ENCODE peak calls at places on chromosomes 12 and 14, in four cellular contexts. One of them, this sample, is unnamed.

GRCh38 chr12:113683566-113683965 is 211.9 kb upstream of the LHX5 start:
- DNase-seq in stomach: no peak
- DNase-seq in transverse colon: no peak
- DNase-seq in adrenal gland: no peak
- DNase-seq in this sample: no peak

GRCh38 chr12:42024495-42024830 is 120.2 kb downstream of the GXYLT1 start:
- DNase-seq in transverse colon: no peak
- DNase-seq in adrenal gland: no peak
- DNase-seq in stomach: no peak
- DNase-seq in this sample: no peak

GRCh38 chr12:99043319-99043914 is 398.3 kb downstream of the APAF1 start:
- DNase-seq in adrenal gland: peak
- DNase-seq in transverse colon: peak
- DNase-seq in stomach: peak
- DNase-seq in this sample: peak

GRCh38 chr12:124098887-124099286 is 125.9 kb downstream of the ZNF664 start:
- DNase-seq in adrenal gland: no peak
- DNase-seq in stomach: no peak
- DNase-seq in transverse colon: no peak
- DNase-seq in this sample: no peak

GRCh38 chr14:75389679-75390078 is 38.1 kb upstream of the JDP2 start:
- DNase-seq in stomach: no peak
- DNase-seq in adrenal gland: no peak
- DNase-seq in transverse colon: no peak
- DNase-seq in this sample: no peak

GRCh38 chr14:55814873-55815272 is 234.9 kb downstream of the KTN1 start:
- DNase-seq in stomach: no peak
- DNase-seq in transverse colon: no peak
- DNase-seq in adrenal gland: no peak
- DNase-seq in this sample: no peak

GRCh38 chr14:72888636-72889201 is 5.2 kb downstream of the DPF3 start:
- DNase-seq in transverse colon: no peak
- DNase-seq in adrenal gland: no peak
- DNase-seq in stomach: no peak
- DNase-seq in this sample: no peak

GRCh38 chr14:65098586-65098985 is 3.7 kb downstream of the MAX start:
- DNase-seq in transverse colon: no peak
- DNase-seq in stomach: no peak
- DNase-seq in adrenal gland: no peak
- DNase-seq in this sample: no peak

GRCh38 chr12:127070512-127071157 is 1196.3 kb upstream of the TMEM132C start:
- DNase-seq in adrenal gland: no peak
- DNase-seq in stomach: no peak
- DNase-seq in transverse colon: no peak
- DNase-seq in this sample: no peak

GRCh38 chr12:47795121-47795813 is 22.2 kb downstream of the SLC48A1 start:
- DNase-seq in stomach: no peak
- DNase-seq in adrenal gland: no peak
- DNase-seq in transverse colon: no peak
- DNase-seq in this sample: no peak

GRCh38 chr14:24162083-24162482 is 1.0 kb downstream of the IRF9 start:
- DNase-seq in adrenal gland: peak
- DNase-seq in transverse colon: no peak
- DNase-seq in stomach: no peak
- DNase-seq in this sample: no peak

GRCh38 chr12:4107436-4107878 is 166.1 kb upstream of the CCND2 start:
- DNase-seq in stomach: no peak
- DNase-seq in transverse colon: peak
- DNase-seq in adrenal gland: peak
- DNase-seq in this sample: peak

GRCh38 chr14:44053422-44053821 is 453.7 kb downstream of the FSCB start:
- DNase-seq in adrenal gland: no peak
- DNase-seq in transverse colon: no peak
- DNase-seq in stomach: no peak
- DNase-seq in this sample: no peak

GRCh38 chr12:24551368-24551767 is 397.5 kb downstream of the BCAT1 start:
- DNase-seq in adrenal gland: no peak
- DNase-seq in transverse colon: no peak
- DNase-seq in stomach: no peak
- DNase-seq in this sample: no peak

GRCh38 chr12:81992461-81992860 is 233.3 kb upstream of the PPFIA2 start:
- DNase-seq in stomach: peak
- DNase-seq in transverse colon: peak
- DNase-seq in adrenal gland: no peak
- DNase-seq in this sample: no peak

GRCh38 chr12:108702534-108702933 is 28.8 kb downstream of the CORO1C start:
- DNase-seq in transverse colon: no peak
- DNase-seq in adrenal gland: no peak
- DNase-seq in stomach: no peak
- DNase-seq in this sample: no peak

GRCh38 chr12:47017041-47017713 is 62.2 kb upstream of the PCED1B start:
- DNase-seq in adrenal gland: no peak
- DNase-seq in transverse colon: no peak
- DNase-seq in stomach: no peak
- DNase-seq in this sample: no peak

GRCh38 chr14:24734917-24735500 is 101.0 kb upstream of the GZMB start:
- DNase-seq in adrenal gland: peak
- DNase-seq in stomach: peak
- DNase-seq in transverse colon: peak
- DNase-seq in this sample: no peak

GRCh38 chr12:68924546-68924945 is 8.4 kb downstream of the CPM start:
- DNase-seq in transverse colon: no peak
- DNase-seq in stomach: no peak
- DNase-seq in adrenal gland: no peak
- DNase-seq in this sample: no peak

GRCh38 chr14:91420686-91421085 is 3.1 kb upstream of the CCDC88C start:
- DNase-seq in transverse colon: no peak
- DNase-seq in adrenal gland: no peak
- DNase-seq in stomach: no peak
- DNase-seq in this sample: no peak

GRCh38 chr12:109860961-109861360 is 19.4 kb downstream of the GLTP start:
- DNase-seq in stomach: no peak
- DNase-seq in transverse colon: no peak
- DNase-seq in adrenal gland: no peak
- DNase-seq in this sample: no peak
- TF ChIP-seq CTCF in stomach: no peak
- TF ChIP-seq CTCF in transverse colon: no peak
- TF ChIP-seq CTCF in adrenal gland: no peak
- TF ChIP-seq CTCF in this sample: no peak

GRCh38 chr12:104288635-104289258 is 14.8 kb upstream of the EID3 start:
- DNase-seq in adrenal gland: peak
- DNase-seq in stomach: peak
- DNase-seq in transverse colon: peak
- DNase-seq in this sample: peak
- TF ChIP-seq POLR2A in adrenal gland: peak
- TF ChIP-seq POLR2A in stomach: no peak
- TF ChIP-seq POLR2A in transverse colon: peak
- TF ChIP-seq POLR2A in this sample: peak

DNA sequence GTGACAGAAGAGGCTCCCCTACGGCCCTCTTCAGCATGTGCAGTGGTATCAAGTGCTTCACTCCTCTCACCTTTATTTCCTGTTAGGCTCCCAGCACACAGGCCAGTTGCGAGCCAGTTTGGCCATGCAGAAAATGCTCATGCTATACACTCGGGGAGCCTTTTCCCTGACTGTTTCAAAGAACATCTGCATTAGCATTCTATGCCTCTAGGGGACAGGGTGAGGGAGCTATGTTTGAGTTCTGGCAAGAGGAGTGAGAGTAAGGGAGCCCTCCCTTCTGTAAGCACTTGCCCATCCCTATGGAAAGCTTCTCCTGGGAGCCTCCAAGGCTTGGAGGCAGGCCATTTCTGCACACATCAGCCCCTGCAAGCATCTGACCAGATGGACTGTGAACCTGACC is 291.4 kb downstream of the RPS29 start:
- DNase-seq in transverse colon: no peak
- DNase-seq in adrenal gland: no peak
- DNase-seq in stomach: no peak
- DNase-seq in this sample: no peak
- TF ChIP-seq CTCF in transverse colon: no peak
- TF ChIP-seq CTCF in adrenal gland: no peak
- TF ChIP-seq CTCF in stomach: no peak
- TF ChIP-seq CTCF in this sample: no peak

GRCh38 chr14:68695871-68696665 is 96.8 kb downstream of the ZFP36L1 start:
- DNase-seq in transverse colon: no peak
- DNase-seq in stomach: no peak
- DNase-seq in adrenal gland: no peak
- DNase-seq in this sample: peak

GRCh38 chr14:68695326-68695768 is 97.5 kb downstream of the ZFP36L1 start:
- DNase-seq in transverse colon: no peak
- DNase-seq in stomach: no peak
- DNase-seq in adrenal gland: peak
- DNase-seq in this sample: peak

GRCh38 chr14:68693926-68694325 is 98.9 kb downstream of the ZFP36L1 start:
- DNase-seq in stomach: no peak
- DNase-seq in adrenal gland: no peak
- DNase-seq in transverse colon: no peak
- DNase-seq in this sample: peak

GRCh38 chr14:68692916-68693771 is 99.7 kb downstream of the ZFP36L1 start:
- DNase-seq in transverse colon: no peak
- DNase-seq in adrenal gland: no peak
- DNase-seq in stomach: no peak
- DNase-seq in this sample: peak

GRCh38 chr14:68694516-68695235 is 98.2 kb downstream of the ZFP36L1 start:
- DNase-seq in stomach: no peak
- DNase-seq in transverse colon: no peak
- DNase-seq in adrenal gland: no peak
- DNase-seq in this sample: peak
- TF ChIP-seq POLR2A in stomach: no peak
- TF ChIP-seq POLR2A in transverse colon: no peak
- TF ChIP-seq POLR2A in adrenal gland: no peak
- TF ChIP-seq POLR2A in this sample: no peak

DNA sequence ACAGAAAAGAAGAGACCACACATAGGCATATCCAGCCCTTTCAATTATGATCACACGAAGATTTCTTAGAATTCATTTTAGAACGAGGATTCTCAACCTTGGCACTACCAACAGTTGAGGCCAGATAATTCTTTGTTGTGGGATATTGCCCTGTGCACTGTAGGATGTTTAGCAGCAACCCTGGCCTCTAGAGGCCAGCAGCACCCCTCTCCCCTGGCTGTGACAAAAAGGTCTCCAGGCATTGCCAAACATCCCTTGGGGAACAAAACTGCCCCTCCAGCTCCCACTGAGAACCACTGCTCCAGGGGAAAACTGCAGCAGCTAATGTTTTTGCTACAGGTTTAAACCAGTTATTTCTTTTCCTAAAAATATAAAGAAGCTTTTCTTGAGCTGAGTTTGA is 7.1 kb downstream of the NT5DC3 start:
- DNase-seq in adrenal gland: no peak
- DNase-seq in stomach: no peak
- DNase-seq in transverse colon: no peak
- DNase-seq in this sample: no peak
- TF ChIP-seq CTCF in adrenal gland: no peak
- TF ChIP-seq CTCF in stomach: no peak
- TF ChIP-seq CTCF in transverse colon: no peak
- TF ChIP-seq CTCF in this sample: no peak

DNA sequence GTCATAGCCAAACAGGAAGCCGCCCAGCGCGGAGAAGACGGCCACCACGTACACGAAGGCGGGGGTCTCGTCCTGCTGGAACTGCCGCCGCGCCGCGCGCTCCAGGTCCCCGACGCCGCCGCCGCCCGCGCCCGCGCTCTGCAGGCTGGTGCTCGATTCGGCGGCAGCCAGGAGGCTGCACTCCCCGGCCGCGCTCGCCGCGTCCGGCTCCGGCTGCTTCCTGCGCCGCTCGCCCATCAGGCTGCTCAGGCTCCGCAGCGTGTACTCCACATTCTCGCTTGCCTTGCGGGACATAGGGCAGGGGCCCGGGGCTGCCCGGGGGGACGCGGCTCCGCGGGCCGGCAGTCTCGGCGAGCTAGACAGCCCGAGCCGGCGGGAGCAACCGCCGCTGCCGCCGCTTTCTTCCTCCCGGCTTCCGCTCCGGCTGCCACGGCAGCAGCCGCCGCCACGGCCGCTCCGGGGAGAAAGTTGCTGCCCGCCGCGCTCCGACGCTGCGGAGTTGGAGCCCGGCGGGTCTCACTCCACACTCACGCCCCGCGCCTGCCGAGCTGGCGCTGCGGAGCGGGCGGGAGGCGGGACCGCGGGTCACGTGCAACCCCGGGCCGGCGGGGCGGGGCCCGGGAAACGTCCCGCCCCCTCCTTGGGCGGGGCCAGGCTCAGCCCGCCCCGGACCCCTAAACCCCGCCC is at the start of gene SLC2A13:
- DNase-seq in stomach: peak
- DNase-seq in adrenal gland: peak
- DNase-seq in transverse colon: peak
- DNase-seq in this sample: peak
- TF ChIP-seq POLR2A in stomach: no peak
- TF ChIP-seq POLR2A in adrenal gland: peak
- TF ChIP-seq POLR2A in transverse colon: peak
- TF ChIP-seq POLR2A in this sample: peak

GRCh38 chr12:33531261-33531660 is 91.6 kb upstream of the SYT10 start:
- DNase-seq in transverse colon: no peak
- DNase-seq in adrenal gland: no peak
- DNase-seq in stomach: no peak
- DNase-seq in this sample: no peak

GRCh38 chr12:33533527-33533926 is 93.9 kb upstream of the SYT10 start:
- DNase-seq in transverse colon: no peak
- DNase-seq in stomach: no peak
- DNase-seq in adrenal gland: no peak
- DNase-seq in this sample: no peak

GRCh38 chr12:33536431-33536830 is 96.8 kb upstream of the SYT10 start:
- DNase-seq in transverse colon: no peak
- DNase-seq in adrenal gland: no peak
- DNase-seq in stomach: no peak
- DNase-seq in this sample: no peak
- TF ChIP-seq CTCF in transverse colon: no peak
- TF ChIP-seq CTCF in adrenal gland: no peak
- TF ChIP-seq CTCF in stomach: no peak
- TF ChIP-seq CTCF in this sample: no peak

GRCh38 chr12:76026643-76027063 is 4.9 kb downstream of the PHLDA1 start:
- DNase-seq in transverse colon: no peak
- DNase-seq in adrenal gland: no peak
- DNase-seq in stomach: no peak
- DNase-seq in this sample: no peak
- TF ChIP-seq POLR2A in transverse colon: no peak
- TF ChIP-seq POLR2A in adrenal gland: no peak
- TF ChIP-seq POLR2A in stomach: no peak
- TF ChIP-seq POLR2A in this sample: no peak

GRCh38 chr12:26158078-26158764 is 33.4 kb upstream of the BHLHE41 start:
- DNase-seq in adrenal gland: no peak
- DNase-seq in stomach: no peak
- DNase-seq in transverse colon: no peak
- DNase-seq in this sample: no peak
- TF ChIP-seq CTCF in adrenal gland: no peak
- TF ChIP-seq CTCF in stomach: no peak
- TF ChIP-seq CTCF in transverse colon: no peak
- TF ChIP-seq CTCF in this sample: no peak

GRCh38 chr12:43758728-43759563 is at the start of the genes IRAK4 and PUS7L:
- DNase-seq in transverse colon: peak
- DNase-seq in adrenal gland: peak
- DNase-seq in stomach: peak
- DNase-seq in this sample: peak
- TF ChIP-seq POLR2A in transverse colon: peak
- TF ChIP-seq POLR2A in adrenal gland: peak
- TF ChIP-seq POLR2A in stomach: no peak
- TF ChIP-seq POLR2A in this sample: peak

This sample was measured in uterus.